ENCODE peak calls at places on chromosomes 3 and 15, in eight cellular contexts. One of them, this sample, is unnamed. For H3K4me1, the result is how much of the 10 kb centered on the place peaks cover.

GRCh38 chr15:59410448-59410896 is 27.5 kb upstream of the FAM81A start:
- DNase-seq in lower lobe of right lung: no peak
- DNase-seq in testis: no peak
- DNase-seq in adrenal gland: no peak
- DNase-seq in ovary: no peak
- DNase-seq in OCI-LY7: peak
- DNase-seq in PC-3: peak
- DNase-seq in HCT116: no peak
- DNase-seq in this sample: no peak

GRCh38 chr3:42500091-42500490 is 2.4 kb upstream of the VIPR1 start:
- DNase-seq in ovary: no peak
- DNase-seq in OCI-LY7: no peak
- DNase-seq in PC-3: no peak
- DNase-seq in HCT116: no peak
- DNase-seq in adrenal gland: no peak
- DNase-seq in testis: no peak
- DNase-seq in lower lobe of right lung: no peak
- DNase-seq in this sample: peak

GRCh38 chr15:88912500-88912921 is 668 bp downstream of the MFGE8 start:
- DNase-seq in ovary: no peak
- DNase-seq in adrenal gland: no peak
- DNase-seq in testis: peak
- DNase-seq in HCT116: no peak
- DNase-seq in OCI-LY7: no peak
- DNase-seq in lower lobe of right lung: no peak
- DNase-seq in PC-3: no peak
- DNase-seq in this sample: peak

GRCh38 chr15:68619303-68619698 is 40.5 kb downstream of the CORO2B start:
- DNase-seq in testis: no peak
- DNase-seq in lower lobe of right lung: no peak
- DNase-seq in PC-3: no peak
- DNase-seq in HCT116: no peak
- DNase-seq in OCI-LY7: no peak
- DNase-seq in adrenal gland: no peak
- DNase-seq in ovary: no peak
- DNase-seq in this sample: no peak

GRCh38 chr15:71716990-71717389 is 93.4 kb upstream of the NR2E3 start:
- DNase-seq in ovary: no peak
- DNase-seq in OCI-LY7: no peak
- DNase-seq in adrenal gland: no peak
- DNase-seq in testis: no peak
- DNase-seq in lower lobe of right lung: no peak
- DNase-seq in HCT116: no peak
- DNase-seq in PC-3: peak
- DNase-seq in this sample: no peak

GRCh38 chr15:29098652-29099051 is 171.0 kb downstream of the NSMCE3 start:
- DNase-seq in PC-3: no peak
- DNase-seq in adrenal gland: no peak
- DNase-seq in lower lobe of right lung: no peak
- DNase-seq in HCT116: no peak
- DNase-seq in ovary: no peak
- DNase-seq in testis: no peak
- DNase-seq in OCI-LY7: no peak
- DNase-seq in this sample: no peak

GRCh38 chr15:82901114-82901805 is 51.3 kb downstream of the HOMER2 start:
- DNase-seq in adrenal gland: no peak
- DNase-seq in HCT116: no peak
- DNase-seq in ovary: no peak
- DNase-seq in PC-3: no peak
- DNase-seq in lower lobe of right lung: no peak
- DNase-seq in OCI-LY7: no peak
- DNase-seq in testis: no peak
- DNase-seq in this sample: no peak

GRCh38 chr3:189142527-189142926 is 29.2 kb upstream of the TPRG1 start:
- DNase-seq in adrenal gland: no peak
- DNase-seq in HCT116: no peak
- DNase-seq in lower lobe of right lung: no peak
- DNase-seq in PC-3: peak
- DNase-seq in OCI-LY7: no peak
- DNase-seq in testis: no peak
- DNase-seq in ovary: no peak
- DNase-seq in this sample: peak

GRCh38 chr15:51888593-51889195 is 59.2 kb downstream of the TMOD3 start:
- DNase-seq in adrenal gland: no peak
- DNase-seq in OCI-LY7: peak
- DNase-seq in lower lobe of right lung: no peak
- DNase-seq in ovary: no peak
- DNase-seq in testis: no peak
- DNase-seq in PC-3: peak
- DNase-seq in HCT116: no peak
- DNase-seq in this sample: no peak

GRCh38 chr15:52486003-52486996 is 42.4 kb downstream of the MYO5A start:
- DNase-seq in lower lobe of right lung: no peak
- DNase-seq in HCT116: no peak
- DNase-seq in ovary: no peak
- DNase-seq in OCI-LY7: no peak
- DNase-seq in PC-3: no peak
- DNase-seq in adrenal gland: no peak
- DNase-seq in testis: no peak
- DNase-seq in this sample: no peak

GRCh38 chr3:112619295-112619694 is 21.6 kb downstream of the CCDC80 start:
- DNase-seq in ovary: no peak
- DNase-seq in HCT116: no peak
- DNase-seq in lower lobe of right lung: no peak
- DNase-seq in adrenal gland: no peak
- DNase-seq in OCI-LY7: no peak
- DNase-seq in testis: no peak
- DNase-seq in PC-3: peak
- DNase-seq in this sample: no peak

GRCh38 chr3:53803124-53803815 is 42.9 kb downstream of the CHDH start:
- DNase-seq in PC-3: no peak
- DNase-seq in OCI-LY7: no peak
- DNase-seq in HCT116: no peak
- DNase-seq in ovary: no peak
- DNase-seq in adrenal gland: no peak
- DNase-seq in lower lobe of right lung: no peak
- DNase-seq in testis: no peak
- DNase-seq in this sample: no peak

GRCh38 chr3:42262525-42262924 is 3.5 kb downstream of the CCK start:
- DNase-seq in OCI-LY7: no peak
- DNase-seq in ovary: no peak
- DNase-seq in HCT116: peak
- DNase-seq in adrenal gland: no peak
- DNase-seq in PC-3: peak
- DNase-seq in testis: no peak
- DNase-seq in lower lobe of right lung: no peak
- DNase-seq in this sample: peak

GRCh38 chr3:50525987-50526386 is 22.6 kb upstream of the CACNA2D2 start:
- DNase-seq in adrenal gland: peak
- DNase-seq in ovary: no peak
- DNase-seq in testis: peak
- DNase-seq in PC-3: peak
- DNase-seq in OCI-LY7: peak
- DNase-seq in HCT116: peak
- DNase-seq in lower lobe of right lung: peak
- DNase-seq in this sample: peak

GRCh38 chr3:184825456-184825855 is 13.5 kb downstream of the VPS8 start:
- DNase-seq in lower lobe of right lung: no peak
- DNase-seq in OCI-LY7: no peak
- DNase-seq in adrenal gland: no peak
- DNase-seq in testis: no peak
- DNase-seq in HCT116: no peak
- DNase-seq in ovary: no peak
- DNase-seq in PC-3: no peak
- DNase-seq in this sample: no peak

GRCh38 chr15:31448635-31448979 is 122.0 kb downstream of the KLF13 start:
- DNase-seq in ovary: no peak
- DNase-seq in HCT116: no peak
- DNase-seq in OCI-LY7: no peak
- DNase-seq in testis: no peak
- DNase-seq in PC-3: no peak
- DNase-seq in lower lobe of right lung: no peak
- DNase-seq in adrenal gland: no peak
- DNase-seq in this sample: no peak

GRCh38 chr3:83738202-83738601 is 1220.6 kb upstream of the CADM2 start:
- DNase-seq in testis: no peak
- DNase-seq in HCT116: no peak
- DNase-seq in lower lobe of right lung: no peak
- DNase-seq in ovary: no peak
- DNase-seq in OCI-LY7: no peak
- DNase-seq in PC-3: peak
- DNase-seq in adrenal gland: no peak
- DNase-seq in this sample: no peak

DNA sequence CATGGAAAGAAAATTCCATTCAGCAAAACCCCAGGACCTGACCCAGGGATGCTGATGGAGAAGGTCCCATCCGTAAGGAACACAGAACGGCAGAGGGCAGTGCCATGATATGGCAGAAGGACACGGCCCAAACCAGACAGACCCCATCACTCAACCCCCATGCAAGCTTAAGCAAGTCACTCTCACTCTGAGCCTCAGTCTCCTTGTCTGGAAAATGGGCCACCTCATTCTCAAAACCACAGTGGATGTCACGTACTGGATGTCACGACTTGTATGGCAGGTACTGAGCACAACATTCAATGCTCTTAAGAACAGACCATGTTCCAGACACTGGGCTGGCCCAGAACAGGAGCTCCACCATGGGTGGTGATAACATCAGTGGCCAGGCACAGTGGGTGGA is 90.4 kb downstream of the NUP210 start:
- DNase-seq in OCI-LY7: no peak
- DNase-seq in HCT116: no peak
- DNase-seq in PC-3: no peak
- DNase-seq in ovary: no peak
- DNase-seq in adrenal gland: no peak
- DNase-seq in testis: no peak
- DNase-seq in lower lobe of right lung: no peak
- DNase-seq in this sample: no peak
- H3K4me1 ChIP-seq in OCI-LY7: half or more
- H3K4me1 ChIP-seq in HCT116: under half
- H3K4me1 ChIP-seq in PC-3: under half
- H3K4me1 ChIP-seq in ovary: under half
- H3K4me1 ChIP-seq in adrenal gland: under half
- H3K4me1 ChIP-seq in testis: under half
- H3K4me1 ChIP-seq in lower lobe of right lung: under half
- H3K4me1 ChIP-seq in this sample: under half

DNA sequence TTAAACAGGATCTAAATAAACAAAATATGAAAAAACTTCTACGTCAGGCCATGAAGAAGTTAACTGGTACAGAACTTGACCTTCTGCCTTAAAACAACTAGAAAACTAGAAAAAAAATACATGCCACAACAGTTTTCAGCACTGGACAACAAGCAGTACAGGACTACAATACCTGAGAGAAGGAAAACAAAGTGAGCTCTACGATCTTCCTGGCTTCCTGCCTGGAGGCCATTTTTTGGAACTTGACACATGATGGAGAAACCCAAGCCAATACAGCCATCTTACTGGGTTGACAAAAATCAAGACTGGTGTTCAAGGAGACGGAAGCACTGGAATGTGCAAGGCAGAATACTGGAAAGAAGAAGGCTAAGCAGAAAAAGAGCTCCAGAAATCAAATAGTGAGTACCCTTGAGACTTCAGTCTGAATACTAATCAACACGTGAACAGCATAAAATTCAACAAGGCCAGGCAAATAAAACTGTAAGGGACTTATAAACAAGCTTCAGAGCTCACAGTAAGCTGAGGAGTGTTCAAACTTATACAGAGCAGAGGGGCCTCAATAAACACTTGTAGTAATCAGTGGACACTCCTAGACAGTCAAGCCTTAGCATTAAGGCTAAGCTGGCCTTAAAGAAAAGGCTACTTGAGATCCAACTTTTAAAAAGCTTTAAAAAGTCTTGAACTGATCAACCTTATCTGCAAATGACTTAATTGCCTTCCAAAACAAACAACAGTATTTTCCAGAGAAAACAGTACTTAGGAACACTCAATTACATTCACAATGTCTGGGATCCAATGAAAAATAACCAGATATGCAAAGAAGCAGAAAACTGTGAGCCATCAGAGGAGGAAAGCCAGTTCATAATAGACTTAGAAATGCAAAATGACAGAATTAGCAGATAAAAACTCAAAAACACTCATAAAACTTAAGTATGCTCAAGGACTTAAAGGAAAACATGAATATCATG is 63.2 kb downstream of the DLG1 start:
- DNase-seq in OCI-LY7: no peak
- DNase-seq in adrenal gland: no peak
- DNase-seq in ovary: no peak
- DNase-seq in PC-3: no peak
- DNase-seq in HCT116: no peak
- DNase-seq in lower lobe of right lung: no peak
- DNase-seq in testis: no peak
- DNase-seq in this sample: no peak
- H3K4me1 ChIP-seq in OCI-LY7: under half
- H3K4me1 ChIP-seq in adrenal gland: under half
- H3K4me1 ChIP-seq in ovary: under half
- H3K4me1 ChIP-seq in PC-3: under half
- H3K4me1 ChIP-seq in HCT116: under half
- H3K4me1 ChIP-seq in lower lobe of right lung: under half
- H3K4me1 ChIP-seq in testis: under half
- H3K4me1 ChIP-seq in this sample: under half

GRCh38 chr15:70505411-70505919 is 257.9 kb downstream of the UACA start:
- DNase-seq in adrenal gland: no peak
- DNase-seq in HCT116: peak
- DNase-seq in lower lobe of right lung: no peak
- DNase-seq in ovary: no peak
- DNase-seq in PC-3: peak
- DNase-seq in OCI-LY7: no peak
- DNase-seq in testis: no peak
- DNase-seq in this sample: peak
- H3K4me1 ChIP-seq in adrenal gland: under half
- H3K4me1 ChIP-seq in HCT116: under half
- H3K4me1 ChIP-seq in lower lobe of right lung: under half
- H3K4me1 ChIP-seq in ovary: under half
- H3K4me1 ChIP-seq in PC-3: half or more
- H3K4me1 ChIP-seq in OCI-LY7: half or more
- H3K4me1 ChIP-seq in testis: under half
- H3K4me1 ChIP-seq in this sample: under half

GRCh38 chr3:4990061-4990460 is 10.8 kb downstream of the BHLHE40 start:
- DNase-seq in PC-3: no peak
- DNase-seq in testis: no peak
- DNase-seq in lower lobe of right lung: no peak
- DNase-seq in ovary: no peak
- DNase-seq in adrenal gland: no peak
- DNase-seq in HCT116: no peak
- DNase-seq in OCI-LY7: no peak
- DNase-seq in this sample: no peak
- H3K4me1 ChIP-seq in PC-3: half or more
- H3K4me1 ChIP-seq in testis: under half
- H3K4me1 ChIP-seq in lower lobe of right lung: under half
- H3K4me1 ChIP-seq in ovary: under half
- H3K4me1 ChIP-seq in adrenal gland: under half
- H3K4me1 ChIP-seq in HCT116: half or more
- H3K4me1 ChIP-seq in OCI-LY7: under half
- H3K4me1 ChIP-seq in this sample: under half

GRCh38 chr15:91863621-91864255 is 10.2 kb downstream of the SLCO3A1 start:
- DNase-seq in OCI-LY7: no peak
- DNase-seq in lower lobe of right lung: no peak
- DNase-seq in ovary: no peak
- DNase-seq in testis: no peak
- DNase-seq in PC-3: no peak
- DNase-seq in adrenal gland: no peak
- DNase-seq in HCT116: no peak
- DNase-seq in this sample: no peak
- H3K4me1 ChIP-seq in OCI-LY7: half or more
- H3K4me1 ChIP-seq in lower lobe of right lung: half or more
- H3K4me1 ChIP-seq in ovary: under half
- H3K4me1 ChIP-seq in testis: under half
- H3K4me1 ChIP-seq in PC-3: under half
- H3K4me1 ChIP-seq in adrenal gland: under half
- H3K4me1 ChIP-seq in HCT116: under half
- H3K4me1 ChIP-seq in this sample: under half

GRCh38 chr3:124491875-124492274 is 238.4 kb upstream of the UMPS start:
- DNase-seq in testis: no peak
- DNase-seq in HCT116: no peak
- DNase-seq in lower lobe of right lung: no peak
- DNase-seq in PC-3: no peak
- DNase-seq in ovary: no peak
- DNase-seq in adrenal gland: no peak
- DNase-seq in OCI-LY7: no peak
- DNase-seq in this sample: no peak
- H3K4me1 ChIP-seq in testis: under half
- H3K4me1 ChIP-seq in HCT116: under half
- H3K4me1 ChIP-seq in lower lobe of right lung: under half
- H3K4me1 ChIP-seq in PC-3: under half
- H3K4me1 ChIP-seq in ovary: under half
- H3K4me1 ChIP-seq in adrenal gland: under half
- H3K4me1 ChIP-seq in OCI-LY7: under half
- H3K4me1 ChIP-seq in this sample: under half